ENCODE peak calls at places on chromosomes 2 and 18, in eight cellular contexts. R, B, W, C, D, A, E and V are unnamed samples.

GRCh38 chr2:36562973-36563532 is 34.9 kb downstream of the FEZ2 start:
- DNase-seq in A (no peak), R (no peak), E (peak), B (no peak), W (no peak), C (no peak), D (peak), V (no peak)

GRCh38 chr2:34104601-34105000 is 505.5 kb upstream of the FAM98A start:
- DNase-seq in R (no peak), C (no peak), B (no peak), D (peak), A (no peak), E (no peak), W (no peak), V (no peak)

GRCh38 chr2:232146294-232146693 is 184.8 kb downstream of the DIS3L2 start:
- DNase-seq in C (no peak), D (peak), R (no peak), B (no peak), W (no peak), E (no peak), A (no peak), V (no peak)

GRCh38 chr2:119180891-119181290 is 22.3 kb upstream of the C1QL2 start:
- DNase-seq in B (no peak), A (no peak), D (no peak), C (no peak), E (no peak), W (no peak), R (no peak), V (no peak)

GRCh38 chr2:165618806-165619205 is 149.3 kb downstream of the CSRNP3 start:
- DNase-seq in C (no peak), B (no peak), R (no peak), D (no peak), W (no peak), A (no peak), E (no peak), V (no peak)

GRCh38 chr2:41989503-41990180 is 58.2 kb upstream of the PKDCC start:
- DNase-seq in A (no peak), D (peak), B (no peak), W (no peak), C (no peak), E (no peak), R (no peak), V (no peak)

GRCh38 chr18:40868110-40868858 is 1086.8 kb upstream of the PIK3C3 start:
- DNase-seq in B (no peak), W (peak), D (peak), R (no peak), C (no peak), A (no peak), E (no peak), V (no peak)

GRCh38 chr2:19359456-19359855 is 1.0 kb upstream of the OSR1 start:
- DNase-seq in E (no peak), A (no peak), W (no peak), C (no peak), D (no peak), B (no peak), R (no peak), V (no peak)

GRCh38 chr2:98764499-98764898 is 33.6 kb upstream of the MGAT4A start:
- DNase-seq in B (no peak), E (no peak), A (no peak), R (no peak), D (no peak), C (no peak), W (no peak), V (no peak)